ENCODE peak calls at places on chromosomes 3 and 15, in four cellular contexts. Z, M, J and F are unnamed samples. For H3K4me1, the result is how much of the 10 kb centered on the place peaks cover.

GRCh38 chr3:196227629-196228493 is 11.5 kb downstream of the SLC51A start:
- DNase-seq in M (no peak), J (no peak), Z (no peak), F (no peak)

GRCh38 chr3:169551646-169552045 is 111.9 kb downstream of the MECOM start:
- DNase-seq in Z (no peak), M (no peak), J (no peak), F (no peak)

GRCh38 chr15:59299919-59300617 is 72.6 kb downstream of the MYO1E start:
- DNase-seq in M (no peak), J (no peak), Z (peak), F (peak)

GRCh38 chr3:154888386-154888785 is 191.7 kb upstream of the MME start:
- DNase-seq in J (no peak), M (no peak), Z (no peak), F (no peak)

GRCh38 chr15:92020207-92020606 is 166.7 kb downstream of the SLCO3A1 start:
- DNase-seq in Z (no peak), J (no peak), M (no peak), F (no peak)

GRCh38 chr15:41331281-41331680 is 1.1 kb downstream of the OIP5 start:
- DNase-seq in J (no peak), M (no peak), Z (no peak), F (no peak)

GRCh38 chr3:148763921-148764320 is 63.7 kb upstream of the CPB1 start:
- DNase-seq in J (no peak), M (no peak), Z (no peak), F (no peak)

GRCh38 chr3:194785315-194785714 is 99.6 kb downstream of the FAM43A start:
- DNase-seq in M (no peak), J (no peak), Z (peak), F (no peak)

GRCh38 chr3:131053021-131053420 is 26.3 kb downstream of the NEK11 start:
- DNase-seq in Z (peak), J (no peak), M (no peak), F (no peak)

GRCh38 chr15:57003418-57003817 is 85.0 kb downstream of the TCF12 start:
- DNase-seq in J (no peak), Z (peak), M (no peak), F (no peak)

GRCh38 chr3:172595648-172596393 is 72.6 kb upstream of the TNFSF10 start:
- DNase-seq in Z (peak), M (peak), J (no peak), F (peak)

GRCh38 chr3:130743354-130743753 is 3.3 kb downstream of the PIK3R4 start:
- DNase-seq in M (no peak), J (no peak), Z (no peak), F (no peak)

GRCh38 chr15:33200444-33200843 is 5.9 kb upstream of the FMN1 start:
- DNase-seq in J (no peak), Z (no peak), M (peak), F (no peak)

GRCh38 chr3:50237133-50237651 is 1.2 kb downstream of the GNAI2 start:
- DNase-seq in M (no peak), J (no peak), Z (peak), F (no peak)

GRCh38 chr15:67809866-67810265 is 15.4 kb upstream of the SKOR1 start:
- DNase-seq in J (peak), M (no peak), Z (no peak), F (no peak)

GRCh38 chr3:45479627-45480026 is 91.3 kb downstream of the LARS2 start:
- DNase-seq in Z (no peak), M (no peak), J (no peak), F (no peak)

GRCh38 chr15:65634381-65634780 is 12.6 kb downstream of the SLC24A1 start:
- DNase-seq in Z (no peak), M (no peak), J (no peak), F (no peak)

GRCh38 chr15:60673918-60674558 is 195.1 kb upstream of the ICE2 start:
- DNase-seq in M (no peak), J (no peak), Z (peak), F (peak)

GRCh38 chr15:95405447-95405846 is 925.1 kb upstream of the NR2F2 start:
- DNase-seq in M (no peak), Z (peak), J (no peak), F (no peak)

GRCh38 chr3:37923576-37923926 is 61.9 kb downstream of the CTDSPL start:
- DNase-seq in J (no peak), M (no peak), Z (no peak), F (no peak)

GRCh38 chr3:134367869-134368750 is 6.1 kb downstream of the AMOTL2 start:
- DNase-seq in M (no peak), Z (no peak), J (peak), F (no peak)

GRCh38 chr3:164302622-164303021 is 775.7 kb downstream of the SI start:
- DNase-seq in J (no peak), M (no peak), Z (no peak), F (no peak)

GRCh38 chr3:140708815-140709214 is 31.0 kb downstream of the TRIM42 start:
- DNase-seq in Z (no peak), J (no peak), M (no peak), F (no peak)

GRCh38 chr3:13525827-13526625 is 22.9 kb upstream of the FBLN2 start:
- DNase-seq in J (no peak), Z (no peak), M (no peak), F (no peak)

GRCh38 chr3:194281766-194282165 is 69.4 kb downstream of the CPN2 start:
- DNase-seq in Z (no peak), M (no peak), J (peak), F (no peak)

GRCh38 chr3:112496368-112497067 is 2.8 kb downstream of the BTLA start:
- DNase-seq in J (no peak), M (no peak), Z (no peak), F (no peak)

GRCh38 chr3:162022931-162023330 is 526.3 kb downstream of the OTOL1 start:
- DNase-seq in Z (no peak), M (no peak), J (no peak), F (no peak)

GRCh38 chr3:64039273-64039672 is 16.0 kb upstream of the PSMD6 start:
- DNase-seq in J (no peak), Z (no peak), M (no peak), F (no peak)

GRCh38 chr15:71813723-71814470 is 3.5 kb downstream of the NR2E3 start:
- DNase-seq in M (peak), J (no peak), Z (no peak), F (no peak)

GRCh38 chr3:126682046-126682445 is 22.0 kb upstream of the CHCHD6 start:
- DNase-seq in M (peak), Z (no peak), J (no peak), F (no peak)

GRCh38 chr15:95365615-95366107 is 964.8 kb upstream of the NR2F2 start:
- DNase-seq in Z (peak), M (no peak), J (no peak), F (no peak)

GRCh38 chr3:13762931-13763330 is 116.9 kb downstream of the WNT7A start:
- DNase-seq in J (no peak), Z (no peak), M (no peak), F (no peak)

GRCh38 chr3:192367616-192368015 is 359.7 kb downstream of the FGF12 start:
- DNase-seq in M (no peak), Z (no peak), J (no peak), F (no peak)

GRCh38 chr3:105844713-105845112 is 24.1 kb downstream of the CBLB start:
- DNase-seq in Z (no peak), J (no peak), M (no peak), F (no peak)

GRCh38 chr3:50971487-50971924 is 296.8 kb downstream of the DOCK3 start:
- DNase-seq in M (no peak), J (no peak), Z (peak), F (peak)

GRCh38 chr3:41007399-41007798 is 191.9 kb upstream of the CTNNB1 start:
- DNase-seq in M (no peak), J (no peak), Z (no peak), F (no peak)

GRCh38 chr3:105354429-105354828 is 12.3 kb upstream of the ALCAM start:
- DNase-seq in J (no peak), M (no peak), Z (no peak), F (no peak)

DNA sequence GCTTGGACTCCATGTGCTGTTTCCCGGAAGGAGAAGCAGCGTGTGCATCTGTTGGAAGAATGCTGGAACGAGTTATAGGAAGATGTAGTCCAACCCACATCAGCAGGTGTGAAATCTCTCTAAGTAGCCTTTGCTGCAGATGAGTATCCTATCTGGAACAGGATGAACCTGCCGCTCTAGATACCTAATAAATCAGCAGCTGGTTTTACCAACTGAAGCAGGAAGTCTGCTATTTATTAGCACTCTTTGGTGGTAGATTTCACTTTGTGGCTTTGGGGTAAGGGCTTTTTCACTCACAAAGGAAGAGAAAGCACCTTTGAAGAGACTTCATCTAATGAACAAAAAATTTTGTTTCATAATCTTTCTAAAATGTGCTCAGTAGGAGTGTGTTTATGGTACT is 66.4 kb downstream of the DCUN1D1 start:
- DNase-seq in J (no peak), Z (no peak), M (no peak), F (no peak)
- H3K4me1 ChIP-seq in J (under half), Z (under half), M (under half), F (under half)

DNA sequence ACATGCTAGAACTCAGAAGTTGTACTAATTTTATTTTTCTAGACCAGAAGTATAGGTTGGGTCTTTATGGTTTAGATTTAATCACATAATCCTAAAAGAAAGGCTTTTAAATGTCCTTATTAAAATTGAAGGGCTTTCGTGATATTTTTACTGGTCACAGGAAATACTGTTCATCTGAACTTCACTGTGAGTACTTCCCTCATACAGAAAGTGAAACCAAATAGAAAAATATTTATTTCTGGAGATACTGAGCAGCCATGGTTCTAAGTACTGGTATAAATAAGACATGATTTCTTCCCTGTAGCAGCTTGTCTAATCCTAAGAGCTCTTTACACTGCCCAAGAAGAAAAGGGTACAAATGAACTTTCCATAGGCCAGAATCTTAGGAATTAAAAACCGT is 2.0 kb downstream of the SNRK start:
- DNase-seq in M (no peak), J (no peak), Z (peak), F (no peak)
- TF ChIP-seq POLR2AphosphoS5 in M (no peak), J (no peak), Z (no peak), F (no peak)

DNA sequence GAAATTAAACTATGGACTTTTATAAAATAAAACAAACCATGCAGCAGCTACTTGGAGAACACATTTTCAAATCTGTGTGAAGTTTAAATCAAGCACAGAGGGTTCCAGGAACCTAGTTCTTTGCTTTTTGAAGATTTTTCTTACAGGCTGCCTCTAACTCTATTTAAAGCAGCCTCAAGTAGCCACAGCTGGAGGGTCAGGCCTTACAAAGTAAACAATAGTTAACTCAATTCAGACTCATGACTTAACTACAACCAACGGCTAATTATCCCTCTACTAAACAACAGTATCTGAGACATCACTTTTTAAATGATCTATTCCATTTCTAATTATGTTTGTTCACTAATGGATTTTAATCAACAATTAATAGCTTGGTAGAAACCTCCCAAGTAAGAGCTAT is 9.8 kb downstream of the LRIG1 start:
- DNase-seq in M (no peak), Z (no peak), J (no peak), F (no peak)
- H3K4me1 ChIP-seq in M (half or more), Z (under half), J (under half), F (under half)

DNA sequence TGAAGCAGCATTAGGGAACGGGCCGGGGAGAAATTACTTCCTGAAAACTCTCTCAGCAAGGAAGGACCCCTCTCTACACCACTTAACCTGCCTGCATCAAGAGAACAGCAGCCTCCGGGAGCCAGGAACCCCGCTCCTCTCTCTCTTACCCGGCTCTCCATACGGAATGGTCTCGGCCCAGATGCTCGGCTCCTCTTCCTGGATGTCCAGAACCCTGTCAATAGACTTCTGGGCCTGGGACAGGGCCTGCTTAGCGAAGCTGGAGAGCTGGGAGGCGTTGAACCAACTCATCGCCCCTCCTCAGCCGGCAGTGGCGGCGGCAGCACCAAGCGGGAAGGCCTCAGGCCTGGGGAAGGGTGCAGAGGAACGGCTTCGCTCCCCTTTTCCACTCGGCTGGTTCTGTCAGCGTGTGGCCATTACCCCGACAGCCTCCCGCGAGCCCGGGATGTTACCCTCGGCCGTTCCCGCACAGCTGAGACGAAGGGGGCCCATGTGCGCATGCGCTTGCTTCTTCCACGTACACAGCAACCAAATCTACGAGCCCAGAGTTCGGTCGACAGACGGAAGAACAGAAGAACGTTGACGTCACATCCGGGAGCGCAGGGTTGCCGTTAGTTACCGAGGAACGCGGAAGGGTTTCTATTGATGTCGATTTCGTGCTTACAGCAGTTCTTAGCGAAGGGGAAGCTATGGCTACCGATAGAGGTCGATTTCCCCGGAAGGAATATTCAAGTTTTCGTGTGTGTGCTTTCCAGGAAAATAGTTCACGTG is at the start of gene TMF1:
- DNase-seq in Z (peak), J (peak), M (peak), F (peak)
- TF ChIP-seq POLR2AphosphoS5 in Z (peak), J (peak), M (peak), F (peak)

GRCh38 chr15:63079938-63080626 is 37.5 kb downstream of the TPM1 start:
- DNase-seq in J (no peak), Z (no peak), M (no peak), F (no peak)
- H3K4me1 ChIP-seq in J (under half), Z (under half), M (under half), F (under half)

DNA sequence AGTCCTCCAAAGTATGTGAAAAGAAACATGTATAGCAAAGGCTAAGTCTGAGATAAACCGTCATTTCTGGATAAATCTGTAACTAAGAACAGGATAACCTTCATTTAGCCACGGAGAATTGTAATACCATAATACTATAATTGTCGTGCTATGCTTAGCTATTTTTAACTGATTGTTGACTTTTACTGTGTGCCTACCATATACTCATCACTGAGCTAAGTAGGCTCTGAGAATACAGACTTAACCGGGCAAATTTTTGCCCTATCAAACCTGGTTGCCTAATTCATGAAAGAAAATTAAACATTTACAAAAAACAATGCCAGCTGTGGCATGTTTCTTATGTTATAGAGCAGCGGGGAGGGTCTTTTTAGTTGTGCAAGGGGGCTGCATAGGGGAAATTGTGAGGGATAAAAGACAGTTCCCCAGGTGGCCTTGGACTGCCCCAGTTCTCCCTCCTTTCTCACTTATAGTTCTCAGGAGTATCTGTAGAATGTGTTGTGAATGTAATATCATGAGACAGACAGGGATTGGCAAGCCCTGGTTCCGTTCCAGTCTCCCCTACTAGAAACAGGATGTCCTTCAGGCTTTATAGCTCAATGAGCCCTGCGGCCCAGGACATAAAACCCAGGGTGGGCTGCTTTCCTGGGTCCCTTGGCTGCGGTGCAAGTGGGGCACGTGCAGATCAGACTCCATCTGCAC is 318.5 kb downstream of the GBE1 start:
- DNase-seq in M (no peak), Z (no peak), J (no peak), F (no peak)
- TF ChIP-seq POLR2AphosphoS5 in M (no peak), Z (no peak), J (no peak), F (no peak)